ENCODE peak calls at places on chromosomes 12 and 14, in five cellular contexts. W is ovary, I is HepG2, H is adrenal gland, O is fibroblast of lung. X is an unnamed sample.

GRCh38 chr12:33547084-33547483 is 107.5 kb upstream of the SYT10 start:
- DNase-seq in W (no peak), I (no peak), H (no peak), O (no peak), X (no peak)

GRCh38 chr14:95453713-95453980 is 62.8 kb downstream of the SYNE3 start:
- DNase-seq in W (no peak), I (no peak), H (no peak), O (no peak), X (no peak)

GRCh38 chr14:52741865-52742264 is 11.9 kb downstream of the STYX start:
- DNase-seq in W (no peak), I (no peak), H (no peak), O (no peak), X (no peak)

GRCh38 chr12:124551268-124552144 is 15.9 kb downstream of the NCOR2 start:
- DNase-seq in W (peak; percentile 63), I (no peak), H (peak; percentile 56), O (peak; percentile 50), X (peak; percentile 62)

GRCh38 chr12:87406926-87407325 is 622.3 kb downstream of the C12orf50 start:
- DNase-seq in W (no peak), I (no peak), H (no peak), O (peak; percentile 22), X (no peak)

GRCh38 chr12:103547929-103548328 is 39.1 kb upstream of the STAB2 start:
- DNase-seq in W (no peak), I (no peak), H (no peak), O (no peak), X (no peak)

GRCh38 chr12:13713746-13714400 is 267.5 kb downstream of the GRIN2B start:
- DNase-seq in W (no peak), I (no peak), H (no peak), O (no peak), X (peak; percentile 64)

GRCh38 chr12:4276524-4277204 is 3.1 kb downstream of the CCND2 start:
- DNase-seq in W (peak; percentile 79), I (peak; percentile 85), H (peak; percentile 95), O (peak; percentile 95), X (peak; percentile 94)

GRCh38 chr12:460301-461230 is 827 bp downstream of the B4GALNT3 start:
- DNase-seq in W (peak; percentile 47), I (no peak), H (peak; percentile 46), O (no peak), X (peak; percentile 48)

GRCh38 chr14:22012452-22012851 is 338.8 kb upstream of the OR4E1 start:
- DNase-seq in W (no peak), I (no peak), H (no peak), O (no peak), X (no peak)

GRCh38 chr14:101473795-101474562 is 87.3 kb upstream of the DIO3 start:
- DNase-seq in W (no peak), I (no peak), H (no peak), O (no peak), X (no peak)

GRCh38 chr12:49962861-49963765 is 1.4 kb downstream of the AQP5 start:
- DNase-seq in W (no peak), I (no peak), H (peak; percentile 83), O (no peak), X (no peak)

GRCh38 chr12:43861015-43861846 is 25.4 kb downstream of the TMEM117 start:
- DNase-seq in W (no peak), I (no peak), H (no peak), O (no peak), X (no peak)

GRCh38 chr14:73850940-73851339 is 691 bp upstream of the PTGR2 start:
- DNase-seq in W (no peak), I (peak; percentile 38), H (no peak), O (no peak), X (peak; percentile 20)

GRCh38 chr12:70964867-70965469 is 44.4 kb upstream of the PTPRR start:
- DNase-seq in W (no peak), I (no peak), H (no peak), O (no peak), X (no peak)

GRCh38 chr14:104296388-104297312 is 158.3 kb downstream of the KIF26A start:
- DNase-seq in W (peak; percentile 90), I (no peak), H (peak; percentile 50), O (no peak), X (no peak)

GRCh38 chr14:68977137-68977740 is 1.9 kb downstream of the ACTN1 start:
- DNase-seq in W (peak; percentile 46), I (peak; percentile 84), H (no peak), O (no peak), X (no peak)

GRCh38 chr14:68973639-68974038 is 5.5 kb downstream of the ACTN1 start:
- DNase-seq in W (no peak), I (no peak), H (no peak), O (no peak), X (no peak)

GRCh38 chr14:68976160-68977067 is 2.7 kb downstream of the ACTN1 start:
- DNase-seq in W (peak; percentile 53), I (peak; percentile 77), H (no peak), O (peak; percentile 56), X (peak; percentile 58)

GRCh38 chr14:68974759-68975347 is 4.2 kb downstream of the ACTN1 start:
- DNase-seq in W (no peak), I (no peak), H (no peak), O (no peak), X (no peak)

GRCh38 chr14:68975667-68976066 is 3.4 kb downstream of the ACTN1 start:
- DNase-seq in W (no peak), I (no peak), H (peak; percentile 46), O (peak; percentile 73), X (peak; percentile 54)
- H3K4me1 ChIP-seq in W (peaks cover 21% of the 10 kb centered on the region), I (peaks cover 76% of the 10 kb centered on the region), H (peaks cover 42% of the 10 kb centered on the region), O (peaks cover 45% of the 10 kb centered on the region), X (peaks cover 35% of the 10 kb centered on the region)

GRCh38 chr12:90274407-90274806 is 565.8 kb upstream of the ATP2B1 start:
- DNase-seq in W (no peak), I (no peak), H (no peak), O (no peak), X (no peak)
- TF ChIP-seq CTCF in W (no peak), I (no peak), H (no peak), O (no peak), X (no peak)

GRCh38 chr12:95513599-95513998 is 37.7 kb downstream of the USP44 start:
- DNase-seq in W (no peak), I (no peak), H (no peak), O (no peak), X (no peak)

GRCh38 chr12:95505039-95505438 is 31.1 kb downstream of the METAP2 start:
- DNase-seq in W (no peak), I (no peak), H (no peak), O (no peak), X (no peak)

GRCh38 chr12:95511962-95512361 is 38.0 kb downstream of the METAP2 start:
- DNase-seq in W (no peak), I (no peak), H (no peak), O (no peak), X (no peak)

GRCh38 chr12:95506707-95507523 is 33.0 kb downstream of the METAP2 start:
- DNase-seq in W (no peak), I (no peak), H (no peak), O (peak; percentile 54), X (no peak)

DNA sequence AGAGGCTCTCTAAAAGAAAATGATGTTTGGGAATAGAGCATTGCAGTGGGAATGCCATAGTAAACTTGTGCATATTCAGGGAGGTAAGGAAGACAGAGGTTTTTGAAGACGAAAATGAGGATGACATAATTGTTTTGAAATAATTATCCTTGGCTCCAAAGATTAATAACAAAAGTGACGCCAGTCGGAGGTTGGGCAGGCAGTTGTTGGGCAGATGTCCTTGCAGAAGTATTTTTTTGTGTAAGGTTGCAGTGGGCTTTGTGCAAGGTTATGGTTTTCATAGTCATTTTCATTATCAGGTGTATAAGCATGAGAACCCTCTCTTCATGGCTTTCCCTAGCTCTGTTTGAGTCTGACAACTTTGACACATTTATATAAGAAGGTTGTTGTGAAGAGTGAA is 35.3 kb downstream of the METAP2 start:
- DNase-seq in W (no peak), I (no peak), H (no peak), O (no peak), X (no peak)
- H3K27ac ChIP-seq in W (no peak overlapping the region), I (no peak overlapping the region), H (peak overlapping the region; percentile 55), O (no peak overlapping the region), X (no peak overlapping the region)

DNA sequence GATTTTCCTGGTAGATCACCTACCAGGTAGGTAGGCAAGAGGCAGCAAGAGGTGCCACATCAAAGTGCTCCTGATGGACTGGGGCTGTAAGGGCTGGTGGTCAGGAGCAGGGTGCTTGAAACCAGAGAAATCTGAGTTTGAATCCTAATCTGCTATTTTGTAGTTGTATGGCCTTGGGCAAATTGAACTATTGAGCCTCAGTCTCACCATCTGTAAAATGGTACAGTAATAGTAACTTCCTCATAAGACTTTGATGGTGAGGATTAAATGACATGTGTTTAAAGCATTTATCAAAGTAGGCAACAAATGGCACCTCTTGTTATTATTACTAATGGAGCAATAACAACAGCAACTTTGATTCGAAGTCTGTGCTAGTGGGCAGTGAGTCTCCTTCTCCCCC is 32.0 kb downstream of the JDP2 start:
- DNase-seq in W (no peak), I (no peak), H (no peak), O (no peak), X (no peak)
- H3K4me1 ChIP-seq in W (peaks cover 29% of the 10 kb centered on the region), I (no peaks in the 10 kb centered on the region), H (peaks cover 21% of the 10 kb centered on the region), O (peaks cover 7% of the 10 kb centered on the region), X (peaks cover 25% of the 10 kb centered on the region)

X was measured in hepatocyte.